ENCODE peak calls at places on chromosomes 3 and 15, in five cellular contexts. D, Q, F, P and G are unnamed samples.

GRCh38 chr15:33735637-33736247 is 232.6 kb upstream of the CHRM5 start:
- DNase-seq in F (peak; percentile 60), P (peak; percentile 72), D (peak; percentile 14), Q (peak; percentile 60), G (no peak)

GRCh38 chr15:43518073-43518761 is 809 bp downstream of the MAP1A start:
- DNase-seq in P (peak; percentile 70), D (no peak), Q (peak; percentile 25), F (peak; percentile 74), G (no peak)

GRCh38 chr15:69869881-69870465 is 227.7 kb downstream of the TLE3 start:
- DNase-seq in P (no peak), Q (no peak), D (no peak), F (no peak), G (no peak)

GRCh38 chr3:65811050-65811766 is 227.5 kb downstream of the MAGI1 start:
- DNase-seq in Q (peak; percentile 69), P (no peak), D (no peak), F (no peak), G (no peak)

GRCh38 chr3:66017084-66017990 is 21.4 kb downstream of the MAGI1 start:
- DNase-seq in D (no peak), P (no peak), Q (no peak), F (no peak), G (no peak)

GRCh38 chr3:464255-464654 is 267.7 kb downstream of the CHL1 start:
- DNase-seq in D (no peak), Q (no peak), P (no peak), F (peak; percentile 24), G (no peak)

GRCh38 chr3:94001191-94001590 is 21.2 kb downstream of the ARL13B start:
- DNase-seq in D (no peak), P (no peak), F (no peak), Q (no peak), G (no peak)

GRCh38 chr3:196422976-196423781 is 9.0 kb downstream of the UBXN7 start:
- DNase-seq in F (no peak), P (no peak), Q (no peak), D (peak; percentile 23), G (no peak)

GRCh38 chr15:49060710-49061483 is 14.7 kb upstream of the SECISBP2L start:
- DNase-seq in P (no peak), D (no peak), Q (peak; percentile 70), F (no peak), G (no peak)

GRCh38 chr15:73530649-73531048 is 87.7 kb downstream of the REC114 start:
- DNase-seq in D (no peak), P (no peak), Q (no peak), F (no peak), G (no peak)

GRCh38 chr3:127970966-127971592 is 56.0 kb downstream of the KBTBD12 start:
- DNase-seq in Q (peak; percentile 77), P (peak; percentile 70), D (peak; percentile 29), F (peak; percentile 54), G (no peak)

GRCh38 chr15:99086327-99086667 is 18.6 kb upstream of the SYNM start:
- DNase-seq in P (no peak), F (no peak), Q (no peak), D (no peak), G (no peak)

GRCh38 chr3:61663728-61664492 is 102.5 kb downstream of the PTPRG start:
- DNase-seq in F (no peak), D (no peak), P (peak; percentile 23), Q (peak; percentile 95), G (peak; percentile 87)

GRCh38 chr3:139718415-139718814 is 40.6 kb upstream of the NMNAT3 start:
- DNase-seq in Q (peak; percentile 57), D (peak; percentile 8), F (no peak), P (peak; percentile 74), G (no peak)

GRCh38 chr3:71323558-71323957 is 260.0 kb downstream of the FOXP1 start:
- DNase-seq in P (no peak), Q (no peak), F (no peak), D (no peak), G (no peak)

GRCh38 chr15:36585774-36586173 is 6.3 kb downstream of the CDIN1 start:
- DNase-seq in P (no peak), D (no peak), Q (no peak), F (no peak), G (no peak)

GRCh38 chr3:139893264-139893962 is 41.6 kb upstream of the CLSTN2 start:
- DNase-seq in F (no peak), Q (no peak), D (no peak), P (no peak), G (no peak)

GRCh38 chr15:63042879-63043340 is 363 bp downstream of the TPM1 start:
- DNase-seq in P (peak; percentile 39), D (no peak), F (no peak), Q (peak; percentile 59), G (no peak)

GRCh38 chr15:51499379-51499976 is 123.1 kb downstream of the DMXL2 start:
- DNase-seq in P (peak; percentile 49), F (peak; percentile 28), Q (peak; percentile 64), D (no peak), G (no peak)

DNA sequence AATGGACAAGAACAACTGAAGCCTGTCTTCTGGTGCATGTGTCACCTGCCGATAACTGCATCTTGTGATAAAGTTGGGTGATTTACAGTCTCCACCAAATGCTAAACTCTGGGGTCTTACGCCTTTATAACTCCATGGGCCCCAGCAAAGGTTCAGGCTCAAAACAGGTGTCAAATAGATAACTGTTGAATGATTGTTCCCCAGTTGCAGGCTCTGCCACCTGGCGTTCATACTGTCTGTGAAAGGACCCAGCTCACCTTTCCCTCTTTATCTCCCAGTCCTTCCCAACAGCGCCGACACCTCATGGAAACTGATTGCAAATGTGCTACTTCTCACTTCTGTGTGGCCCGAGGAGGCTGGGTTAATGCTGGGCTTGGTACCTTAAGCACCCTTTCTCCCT is 8.3 kb upstream of the SNX22 start:
- DNase-seq in D (no peak), F (no peak), P (no peak), Q (no peak), G (no peak)
- TF ChIP-seq CTCF in D (no peak), F (peak; percentile 43), P (no peak), Q (no peak), G (no peak)

GRCh38 chr15:41967506-41968206 is 4.7 kb downstream of the EHD4 start:
- DNase-seq in F (peak; percentile 80), P (peak; percentile 54), D (peak; percentile 28), Q (peak; percentile 71), G (no peak)
- H3K4me3 ChIP-seq in F (peak overlapping the region; percentile 48), P (no peak overlapping the region), D (no peak overlapping the region), Q (no peak overlapping the region), G (no peak overlapping the region)

GRCh38 chr3:116392291-116392690 is 53.0 kb downstream of the LSAMP start:
- DNase-seq in F (no peak), D (no peak), Q (no peak), P (no peak), G (no peak)

GRCh38 chr3:116390318-116390717 is 55.0 kb downstream of the LSAMP start:
- DNase-seq in P (no peak), F (no peak), Q (no peak), D (no peak), G (no peak)

GRCh38 chr3:116394365-116394764 is 50.9 kb downstream of the LSAMP start:
- DNase-seq in Q (no peak), F (no peak), D (no peak), P (no peak), G (no peak)

GRCh38 chr3:116391296-116392201 is 53.7 kb downstream of the LSAMP start:
- DNase-seq in Q (no peak), D (no peak), P (no peak), F (no peak), G (no peak)

DNA sequence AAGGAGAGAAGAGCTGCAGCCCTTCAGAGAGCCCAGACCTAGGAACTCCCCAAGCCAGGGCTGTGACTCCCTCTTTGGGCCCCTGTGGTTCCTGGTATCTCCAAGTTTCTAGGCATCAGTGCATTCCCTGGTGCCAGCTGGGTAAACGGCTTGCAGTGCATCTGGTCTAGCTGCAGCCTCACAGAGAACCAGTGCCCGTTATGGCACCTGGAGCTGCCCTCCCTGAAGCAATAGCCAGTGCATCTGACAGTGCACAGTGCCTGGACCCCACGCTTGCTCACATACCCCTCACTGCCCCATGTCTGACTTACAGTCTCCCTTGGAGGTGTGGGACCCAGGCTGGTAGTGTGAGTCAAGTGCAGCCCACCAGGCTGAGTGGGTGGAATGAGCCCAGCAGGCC is 52.1 kb downstream of the LSAMP start:
- DNase-seq in D (no peak), F (no peak), Q (no peak), P (no peak), G (no peak)
- TF ChIP-seq CTCF in D (no peak), F (no peak), Q (no peak), P (no peak), G (no peak)

DNA sequence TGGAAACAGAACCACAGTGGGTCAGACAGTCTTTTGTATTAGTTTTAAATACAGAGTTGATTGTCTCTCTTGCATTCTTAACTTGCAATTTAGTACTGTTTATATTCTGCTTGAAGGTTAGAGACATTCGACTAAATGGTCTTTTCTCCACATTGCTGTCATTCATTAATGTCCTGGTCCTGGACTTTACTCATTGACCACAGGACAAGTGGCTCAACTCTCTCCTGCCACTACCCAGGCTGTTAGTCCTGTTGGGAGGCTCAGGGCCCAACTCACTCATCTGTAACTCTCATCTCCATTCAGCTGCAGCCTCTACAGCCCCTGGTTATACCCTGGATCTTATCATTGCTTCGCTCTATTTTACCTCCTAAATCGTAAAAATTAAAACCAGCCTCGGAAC is 427.4 kb downstream of the LPP start:
- DNase-seq in D (no peak), P (no peak), Q (no peak), F (peak; percentile 17), G (no peak)
- H3K4me3 ChIP-seq in D (no peak overlapping the region), P (no peak overlapping the region), Q (no peak overlapping the region), F (peak overlapping the region; percentile 54), G (no peak overlapping the region)